ENCODE peak calls at places on chromosomes 12 and 14, in six cellular contexts. D is naive thymus-derived CD4-positive, alpha-beta T cell; P is endothelial cell of umbilical vein; B is ascending aorta; O is tibial artery; H is heart right ventricle. T is an unnamed sample.

GRCh38 chr12:93645702-93646101 is 31.5 kb upstream of the CRADD start:
- DNase-seq in B (no peak), H (no peak), D (no peak), O (no peak), P (no peak), T (no peak)

GRCh38 chr14:104970231-104971068 is 7.7 kb downstream of the AHNAK2 start:
- DNase-seq in P (peak; percentile 87), O (peak; percentile 94), D (no peak), B (peak; percentile 84), H (peak; percentile 36), T (no peak)

GRCh38 chr12:69936214-69936731 is 111.2 kb downstream of the MYRFL start:
- DNase-seq in P (no peak), D (no peak), B (no peak), O (no peak), H (no peak), T (no peak)

GRCh38 chr14:21092147-21093011 is 6.1 kb downstream of the ZNF219 start:
- DNase-seq in H (peak; percentile 90), D (peak; percentile 95), P (peak; percentile 68), B (peak; percentile 86), O (peak; percentile 89), T (no peak)

GRCh38 chr12:109139360-109139759 is 23.0 kb downstream of the ACACB start:
- DNase-seq in O (peak; percentile 25), D (no peak), P (no peak), B (no peak), H (no peak), T (no peak)

GRCh38 chr12:76037130-76038105 is 5.8 kb upstream of the PHLDA1 start:
- DNase-seq in D (no peak), H (no peak), O (no peak), P (peak; percentile 87), B (no peak), T (no peak)

GRCh38 chr14:61567838-61568571 is 127.3 kb upstream of the HIF1A start:
- DNase-seq in P (no peak), B (peak; percentile 63), D (no peak), H (peak; percentile 33), O (peak; percentile 77), T (no peak)

GRCh38 chr12:110613771-110614684 is at the start of gene TCTN1:
- DNase-seq in H (peak; percentile 98), O (peak; percentile 98), P (peak; percentile 96), B (peak; percentile 98), D (peak; percentile 88), T (peak; percentile 98)

GRCh38 chr14:21308132-21308478 is 28.2 kb downstream of the RPGRIP1 start:
- DNase-seq in H (no peak), D (no peak), P (no peak), O (no peak), B (no peak), T (no peak)

GRCh38 chr14:32594766-32595165 is 265.7 kb downstream of the AKAP6 start:
- DNase-seq in B (no peak), O (no peak), H (no peak), P (no peak), D (no peak), T (no peak)

GRCh38 chr12:14883663-14884062 is 2.0 kb downstream of the MGP start:
- DNase-seq in O (no peak), D (no peak), B (no peak), H (no peak), P (no peak), T (no peak)

GRCh38 chr14:85172889-85173458 is 357.0 kb upstream of the FLRT2 start:
- DNase-seq in O (no peak), B (no peak), D (no peak), P (no peak), H (no peak), T (no peak)

GRCh38 chr12:65123435-65124063 is 2.4 kb upstream of the WIF1 start:
- DNase-seq in B (no peak), H (no peak), O (no peak), D (no peak), P (peak; percentile 40), T (no peak)

GRCh38 chr14:95048771-95049312 is 108.5 kb downstream of the DICER1 start:
- DNase-seq in B (peak; percentile 37), O (peak; percentile 53), P (no peak), H (no peak), D (no peak), T (no peak)

GRCh38 chr12:45315462-45315861 is 99.6 kb downstream of the ANO6 start:
- DNase-seq in H (no peak), O (no peak), P (no peak), B (no peak), D (no peak), T (no peak)

GRCh38 chr14:104632781-104633180 is 28.2 kb upstream of the TMEM179 start:
- DNase-seq in D (no peak), O (no peak), H (no peak), P (no peak), B (peak; percentile 38), T (no peak)

GRCh38 chr14:64721899-64722298 is 17.7 kb downstream of the PLEKHG3 start:
- DNase-seq in H (no peak), B (no peak), O (no peak), P (no peak), D (no peak), T (no peak)

GRCh38 chr12:34097213-34097612 is 74.9 kb downstream of the ALG10 start:
- DNase-seq in B (no peak), D (no peak), P (no peak), O (no peak), H (no peak), T (no peak)

GRCh38 chr14:103808403-103809001 is 38.9 kb downstream of the PPP1R13B start:
- DNase-seq in B (peak; percentile 73), H (peak; percentile 66), P (peak; percentile 69), O (peak; percentile 75), D (peak; percentile 20), T (peak; percentile 92)

GRCh38 chr14:74921987-74922751 is 891 bp downstream of the RPS6KL1 start:
- DNase-seq in B (peak; percentile 63), D (no peak), H (no peak), O (peak; percentile 48), P (no peak), T (no peak)

GRCh38 chr12:113674302-113674701 is 202.6 kb upstream of the LHX5 start:
- DNase-seq in P (no peak), H (no peak), O (no peak), D (no peak), B (no peak), T (no peak)

GRCh38 chr14:71590131-71590530 is 342.1 kb upstream of the RGS6 start:
- DNase-seq in P (no peak), B (no peak), O (no peak), D (no peak), H (no peak), T (no peak)
- H3K4me1 ChIP-seq in P (peaks cover 4% of the 10 kb centered on the region), B (peaks cover 22% of the 10 kb centered on the region), O (peaks cover 80% of the 10 kb centered on the region), D (peaks cover 6% of the 10 kb centered on the region), H (no peaks in the 10 kb centered on the region), T (peaks cover 14% of the 10 kb centered on the region)

DNA sequence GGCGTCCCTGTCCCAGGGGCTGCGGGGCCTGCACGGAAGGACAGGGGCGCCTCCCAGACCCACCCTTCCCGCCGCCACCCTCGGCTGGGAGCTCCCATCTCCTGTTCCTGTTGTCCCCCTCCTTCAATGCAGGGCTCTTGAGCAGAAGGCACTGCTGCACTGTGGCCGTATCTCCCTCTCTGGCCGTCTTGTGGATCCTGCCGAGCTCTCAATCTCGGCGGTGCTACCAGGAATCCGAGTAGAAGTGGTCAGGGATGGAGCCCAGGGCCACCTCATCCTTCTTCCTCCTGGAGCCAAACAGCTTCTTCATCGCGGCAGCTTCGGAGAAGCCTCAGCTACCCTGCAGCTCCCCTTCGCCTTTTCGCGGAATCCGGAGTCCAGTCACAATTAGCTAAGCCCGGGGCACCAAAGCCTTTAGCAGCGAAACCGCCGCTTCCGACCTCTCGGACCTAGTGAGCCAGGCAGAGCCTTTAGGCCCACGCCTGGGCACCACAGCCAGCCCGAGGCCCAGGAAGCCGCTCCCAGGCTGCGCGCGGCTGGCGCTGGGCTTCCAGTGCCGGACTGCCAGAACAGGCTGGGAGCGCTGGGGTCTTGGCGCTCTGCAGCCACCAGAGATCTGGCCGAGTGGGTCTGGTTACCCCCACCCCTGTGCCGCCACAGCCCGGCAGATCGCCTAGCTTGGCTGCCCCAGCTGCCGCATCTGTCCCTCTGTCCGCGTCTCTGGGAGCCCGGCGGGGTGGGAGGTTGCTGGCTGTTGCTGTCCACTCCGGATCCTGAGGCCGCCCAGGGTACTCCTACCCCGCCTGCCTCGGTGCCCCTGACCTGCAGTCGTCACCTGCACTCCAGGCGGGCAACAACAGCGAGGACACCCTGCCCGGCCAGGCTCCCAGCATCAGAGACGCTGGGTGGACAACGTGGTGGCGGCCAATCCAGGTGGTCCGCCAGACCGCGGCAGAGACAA is 69.1 kb downstream of the ASCL4 start:
- DNase-seq in D (no peak), P (no peak), B (no peak), O (no peak), H (no peak), T (no peak)
- H3K4me3 ChIP-seq in D (no peak overlapping the region), P (no peak overlapping the region), B (peak overlapping the region; percentile 57), O (peak overlapping the region; percentile 23), H (peak overlapping the region; percentile 22), T (peak overlapping the region; percentile 30)

GRCh38 chr12:25194722-25195055 is 271 bp downstream of the DNAI7 start:
- DNase-seq in B (no peak), D (no peak), P (no peak), H (no peak), O (no peak), T (no peak)

GRCh38 chr12:25194211-25194610 is 749 bp downstream of the DNAI7 start:
- DNase-seq in B (no peak), H (no peak), P (peak; percentile 35), D (no peak), O (no peak), T (no peak)

GRCh38 chr12:25197608-25198007 is 2.6 kb downstream of the ETFRF1 start:
- DNase-seq in B (no peak), O (no peak), H (no peak), P (no peak), D (no peak), T (no peak)

GRCh38 chr12:25200703-25201102 is 5.7 kb downstream of the ETFRF1 start:
- DNase-seq in P (peak; percentile 16), O (no peak), D (no peak), B (no peak), H (no peak), T (no peak)

DNA sequence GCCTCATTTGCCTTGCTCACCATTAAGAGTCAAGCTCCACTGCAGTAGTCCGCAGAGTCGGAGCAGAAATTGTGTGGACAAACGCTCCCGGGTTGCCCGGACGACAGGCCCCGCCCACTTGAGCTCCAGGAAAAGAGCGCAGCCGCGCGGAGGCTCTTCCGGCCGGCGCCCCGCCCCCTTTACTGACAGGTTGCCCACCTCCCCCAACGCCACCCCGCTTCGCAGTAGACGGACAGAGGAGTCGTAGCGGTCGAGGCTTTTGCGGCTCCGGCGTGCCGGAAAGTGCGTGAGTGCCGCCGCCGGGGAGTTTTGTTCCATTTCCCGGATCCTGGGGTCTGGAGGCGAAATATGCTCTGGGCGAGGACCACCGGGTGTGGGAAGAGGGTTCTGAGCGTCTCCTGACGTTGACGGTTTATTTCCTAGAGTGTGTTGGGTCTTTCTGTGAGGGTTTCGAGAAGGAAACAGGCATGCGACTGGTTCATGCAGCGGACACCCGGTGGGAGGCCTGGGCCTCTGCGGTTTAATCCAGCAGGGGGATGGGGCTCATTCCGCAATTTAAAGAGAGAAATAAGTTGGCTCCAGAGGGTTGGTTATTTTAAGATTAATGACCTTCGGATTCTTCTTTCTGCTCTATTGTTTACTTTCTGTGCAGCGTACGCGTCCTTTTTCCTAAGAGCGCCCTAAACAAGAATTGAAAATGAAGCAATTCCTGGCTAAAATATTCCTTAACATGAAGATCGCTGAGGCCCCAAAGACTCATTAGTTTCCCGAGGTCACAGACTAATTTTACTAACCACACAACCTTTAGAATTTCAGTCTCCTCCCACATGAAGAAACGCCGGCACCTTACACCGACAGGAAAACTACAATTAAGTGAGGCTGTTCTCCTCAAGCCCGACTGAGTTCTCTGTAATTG is at the start of the genes DNAI7 and ETFRF1:
- DNase-seq in H (peak; percentile 99), P (peak; percentile 96), D (peak; percentile 98), O (peak; percentile 98), B (peak; percentile 99), T (peak; percentile 99)
- H3K27me3 ChIP-seq in H (no peaks in the 10 kb centered on the region), P (no peaks in the 10 kb centered on the region), D (no peaks in the 10 kb centered on the region), O (no peaks in the 10 kb centered on the region), B (no peaks in the 10 kb centered on the region), T (no peaks in the 10 kb centered on the region)

GRCh38 chr14:56137842-56138241 is 19.6 kb downstream of the PELI2 start:
- DNase-seq in H (no peak), B (no peak), O (no peak), P (no peak), D (no peak), T (no peak)
- H3K4me1 ChIP-seq in H (no peaks in the 10 kb centered on the region), B (peaks cover 13% of the 10 kb centered on the region), O (peaks cover 49% of the 10 kb centered on the region), P (no peaks in the 10 kb centered on the region), D (no peaks in the 10 kb centered on the region), T (peaks cover 8% of the 10 kb centered on the region)